ENCODE peak calls at places on chromosomes 12 and 14, in five cellular contexts. One of them, this sample, is unnamed.

GRCh38 chr12:132311201-132311915 is 18.0 kb downstream of the GALNT9 start:
- DNase-seq in NCI-H748 treated with DMSO at 0.1 percent for 48 hours: no peak
- DNase-seq in stimulated activated CD4-positive, alpha-beta T cell treated with anti-CD3 and anti-CD28 coated beads, Interleukin-1b, Interleukin-23, amount 100 ng/mL, for 48 hours: no peak
- DNase-seq in adrenal gland: no peak
- DNase-seq in AG10803: no peak
- DNase-seq in this sample: no peak

GRCh38 chr12:71415336-71416231 is 24.0 kb upstream of the LGR5 start:
- DNase-seq in adrenal gland: peak
- DNase-seq in AG10803: peak
- DNase-seq in NCI-H748 treated with DMSO at 0.1 percent for 48 hours: peak
- DNase-seq in stimulated activated CD4-positive, alpha-beta T cell treated with anti-CD3 and anti-CD28 coated beads, Interleukin-1b, Interleukin-23, amount 100 ng/mL, for 48 hours: no peak
- DNase-seq in this sample: peak

GRCh38 chr12:124392271-124392990 is 97.5 kb downstream of the RFLNA start:
- DNase-seq in stimulated activated CD4-positive, alpha-beta T cell treated with anti-CD3 and anti-CD28 coated beads, Interleukin-1b, Interleukin-23, amount 100 ng/mL, for 48 hours: peak
- DNase-seq in NCI-H748 treated with DMSO at 0.1 percent for 48 hours: no peak
- DNase-seq in adrenal gland: no peak
- DNase-seq in AG10803: no peak
- DNase-seq in this sample: peak

GRCh38 chr14:48751293-48751692 is 834.9 kb downstream of the RPS29 start:
- DNase-seq in stimulated activated CD4-positive, alpha-beta T cell treated with anti-CD3 and anti-CD28 coated beads, Interleukin-1b, Interleukin-23, amount 100 ng/mL, for 48 hours: no peak
- DNase-seq in NCI-H748 treated with DMSO at 0.1 percent for 48 hours: no peak
- DNase-seq in AG10803: no peak
- DNase-seq in adrenal gland: no peak
- DNase-seq in this sample: no peak

GRCh38 chr12:60148109-60148508 is 552.3 kb downstream of the SLC16A7 start:
- DNase-seq in NCI-H748 treated with DMSO at 0.1 percent for 48 hours: no peak
- DNase-seq in adrenal gland: no peak
- DNase-seq in AG10803: peak
- DNase-seq in stimulated activated CD4-positive, alpha-beta T cell treated with anti-CD3 and anti-CD28 coated beads, Interleukin-1b, Interleukin-23, amount 100 ng/mL, for 48 hours: no peak
- DNase-seq in this sample: peak

GRCh38 chr12:119183942-119184695 is 5.4 kb downstream of the HSPB8 start:
- DNase-seq in NCI-H748 treated with DMSO at 0.1 percent for 48 hours: no peak
- DNase-seq in AG10803: no peak
- DNase-seq in stimulated activated CD4-positive, alpha-beta T cell treated with anti-CD3 and anti-CD28 coated beads, Interleukin-1b, Interleukin-23, amount 100 ng/mL, for 48 hours: no peak
- DNase-seq in adrenal gland: no peak
- DNase-seq in this sample: no peak

GRCh38 chr12:11822071-11822818 is 172.8 kb downstream of the ETV6 start:
- DNase-seq in NCI-H748 treated with DMSO at 0.1 percent for 48 hours: no peak
- DNase-seq in adrenal gland: peak
- DNase-seq in stimulated activated CD4-positive, alpha-beta T cell treated with anti-CD3 and anti-CD28 coated beads, Interleukin-1b, Interleukin-23, amount 100 ng/mL, for 48 hours: peak
- DNase-seq in AG10803: peak
- DNase-seq in this sample: peak

GRCh38 chr12:32993404-32993803 is 96.8 kb upstream of the PKP2 start:
- DNase-seq in AG10803: no peak
- DNase-seq in adrenal gland: no peak
- DNase-seq in NCI-H748 treated with DMSO at 0.1 percent for 48 hours: no peak
- DNase-seq in stimulated activated CD4-positive, alpha-beta T cell treated with anti-CD3 and anti-CD28 coated beads, Interleukin-1b, Interleukin-23, amount 100 ng/mL, for 48 hours: no peak
- DNase-seq in this sample: no peak

GRCh38 chr14:105419305-105420091 is at the start of gene MTA1:
- DNase-seq in adrenal gland: peak
- DNase-seq in stimulated activated CD4-positive, alpha-beta T cell treated with anti-CD3 and anti-CD28 coated beads, Interleukin-1b, Interleukin-23, amount 100 ng/mL, for 48 hours: no peak
- DNase-seq in AG10803: peak
- DNase-seq in NCI-H748 treated with DMSO at 0.1 percent for 48 hours: no peak
- DNase-seq in this sample: peak

GRCh38 chr12:52148541-52149181 is 43.2 kb downstream of the KRT80 start:
- DNase-seq in AG10803: no peak
- DNase-seq in NCI-H748 treated with DMSO at 0.1 percent for 48 hours: no peak
- DNase-seq in stimulated activated CD4-positive, alpha-beta T cell treated with anti-CD3 and anti-CD28 coated beads, Interleukin-1b, Interleukin-23, amount 100 ng/mL, for 48 hours: no peak
- DNase-seq in adrenal gland: no peak
- DNase-seq in this sample: no peak

GRCh38 chr14:22994762-22995275 is 12.5 kb upstream of the AJUBA start:
- DNase-seq in NCI-H748 treated with DMSO at 0.1 percent for 48 hours: no peak
- DNase-seq in stimulated activated CD4-positive, alpha-beta T cell treated with anti-CD3 and anti-CD28 coated beads, Interleukin-1b, Interleukin-23, amount 100 ng/mL, for 48 hours: peak
- DNase-seq in AG10803: peak
- DNase-seq in adrenal gland: peak
- DNase-seq in this sample: peak

GRCh38 chr12:68240975-68241374 is 12.4 kb downstream of the IL22 start:
- DNase-seq in AG10803: peak
- DNase-seq in stimulated activated CD4-positive, alpha-beta T cell treated with anti-CD3 and anti-CD28 coated beads, Interleukin-1b, Interleukin-23, amount 100 ng/mL, for 48 hours: peak
- DNase-seq in NCI-H748 treated with DMSO at 0.1 percent for 48 hours: no peak
- DNase-seq in adrenal gland: peak
- DNase-seq in this sample: peak

GRCh38 chr14:74571901-74572828 is 39.9 kb downstream of the LTBP2 start:
- DNase-seq in NCI-H748 treated with DMSO at 0.1 percent for 48 hours: no peak
- DNase-seq in adrenal gland: peak
- DNase-seq in stimulated activated CD4-positive, alpha-beta T cell treated with anti-CD3 and anti-CD28 coated beads, Interleukin-1b, Interleukin-23, amount 100 ng/mL, for 48 hours: peak
- DNase-seq in AG10803: peak
- DNase-seq in this sample: peak

GRCh38 chr14:82009076-82009475 is 475.4 kb upstream of the SEL1L start:
- DNase-seq in NCI-H748 treated with DMSO at 0.1 percent for 48 hours: no peak
- DNase-seq in stimulated activated CD4-positive, alpha-beta T cell treated with anti-CD3 and anti-CD28 coated beads, Interleukin-1b, Interleukin-23, amount 100 ng/mL, for 48 hours: no peak
- DNase-seq in adrenal gland: peak
- DNase-seq in AG10803: no peak
- DNase-seq in this sample: no peak

GRCh38 chr12:50102186-50102585 is 1.6 kb upstream of the GPD1 start:
- DNase-seq in stimulated activated CD4-positive, alpha-beta T cell treated with anti-CD3 and anti-CD28 coated beads, Interleukin-1b, Interleukin-23, amount 100 ng/mL, for 48 hours: no peak
- DNase-seq in adrenal gland: no peak
- DNase-seq in NCI-H748 treated with DMSO at 0.1 percent for 48 hours: no peak
- DNase-seq in AG10803: no peak
- DNase-seq in this sample: no peak

GRCh38 chr12:12693111-12693671 is 2.8 kb downstream of the GPR19 start:
- DNase-seq in adrenal gland: no peak
- DNase-seq in AG10803: no peak
- DNase-seq in stimulated activated CD4-positive, alpha-beta T cell treated with anti-CD3 and anti-CD28 coated beads, Interleukin-1b, Interleukin-23, amount 100 ng/mL, for 48 hours: no peak
- DNase-seq in NCI-H748 treated with DMSO at 0.1 percent for 48 hours: no peak
- DNase-seq in this sample: no peak

GRCh38 chr14:78633747-78634146 is 463.6 kb downstream of the NRXN3 start:
- DNase-seq in adrenal gland: no peak
- DNase-seq in AG10803: no peak
- DNase-seq in stimulated activated CD4-positive, alpha-beta T cell treated with anti-CD3 and anti-CD28 coated beads, Interleukin-1b, Interleukin-23, amount 100 ng/mL, for 48 hours: no peak
- DNase-seq in NCI-H748 treated with DMSO at 0.1 percent for 48 hours: no peak
- DNase-seq in this sample: no peak

GRCh38 chr12:26790645-26790994 is 42.4 kb downstream of the ITPR2 start:
- DNase-seq in stimulated activated CD4-positive, alpha-beta T cell treated with anti-CD3 and anti-CD28 coated beads, Interleukin-1b, Interleukin-23, amount 100 ng/mL, for 48 hours: no peak
- DNase-seq in adrenal gland: no peak
- DNase-seq in NCI-H748 treated with DMSO at 0.1 percent for 48 hours: no peak
- DNase-seq in AG10803: no peak
- DNase-seq in this sample: no peak

GRCh38 chr12:30959110-30959710 is 32.7 kb downstream of the TSPAN11 start:
- DNase-seq in stimulated activated CD4-positive, alpha-beta T cell treated with anti-CD3 and anti-CD28 coated beads, Interleukin-1b, Interleukin-23, amount 100 ng/mL, for 48 hours: no peak
- DNase-seq in AG10803: no peak
- DNase-seq in adrenal gland: no peak
- DNase-seq in NCI-H748 treated with DMSO at 0.1 percent for 48 hours: no peak
- DNase-seq in this sample: no peak

GRCh38 chr14:61516125-61516740 is 179.1 kb upstream of the HIF1A start:
- DNase-seq in AG10803: peak
- DNase-seq in adrenal gland: no peak
- DNase-seq in stimulated activated CD4-positive, alpha-beta T cell treated with anti-CD3 and anti-CD28 coated beads, Interleukin-1b, Interleukin-23, amount 100 ng/mL, for 48 hours: no peak
- DNase-seq in NCI-H748 treated with DMSO at 0.1 percent for 48 hours: no peak
- DNase-seq in this sample: no peak

GRCh38 chr14:105484069-105484996 is 2.4 kb upstream of the CRIP1 start:
- DNase-seq in stimulated activated CD4-positive, alpha-beta T cell treated with anti-CD3 and anti-CD28 coated beads, Interleukin-1b, Interleukin-23, amount 100 ng/mL, for 48 hours: no peak
- DNase-seq in AG10803: peak
- DNase-seq in NCI-H748 treated with DMSO at 0.1 percent for 48 hours: no peak
- DNase-seq in adrenal gland: no peak
- DNase-seq in this sample: no peak

GRCh38 chr14:92718659-92719058 is 29.8 kb downstream of the LGMN start:
- DNase-seq in NCI-H748 treated with DMSO at 0.1 percent for 48 hours: no peak
- DNase-seq in stimulated activated CD4-positive, alpha-beta T cell treated with anti-CD3 and anti-CD28 coated beads, Interleukin-1b, Interleukin-23, amount 100 ng/mL, for 48 hours: no peak
- DNase-seq in AG10803: no peak
- DNase-seq in adrenal gland: no peak
- DNase-seq in this sample: peak

GRCh38 chr12:65355461-65355860 is 77.0 kb downstream of the MSRB3 start:
- DNase-seq in AG10803: peak
- DNase-seq in adrenal gland: no peak
- DNase-seq in stimulated activated CD4-positive, alpha-beta T cell treated with anti-CD3 and anti-CD28 coated beads, Interleukin-1b, Interleukin-23, amount 100 ng/mL, for 48 hours: no peak
- DNase-seq in NCI-H748 treated with DMSO at 0.1 percent for 48 hours: no peak
- DNase-seq in this sample: peak

GRCh38 chr14:92408186-92408585 is 85.2 kb downstream of the SLC24A4 start:
- DNase-seq in stimulated activated CD4-positive, alpha-beta T cell treated with anti-CD3 and anti-CD28 coated beads, Interleukin-1b, Interleukin-23, amount 100 ng/mL, for 48 hours: no peak
- DNase-seq in NCI-H748 treated with DMSO at 0.1 percent for 48 hours: peak
- DNase-seq in adrenal gland: no peak
- DNase-seq in AG10803: peak
- DNase-seq in this sample: peak

GRCh38 chr12:104064031-104064841 is at the start of gene HCFC2:
- DNase-seq in AG10803: peak
- DNase-seq in NCI-H748 treated with DMSO at 0.1 percent for 48 hours: peak
- DNase-seq in stimulated activated CD4-positive, alpha-beta T cell treated with anti-CD3 and anti-CD28 coated beads, Interleukin-1b, Interleukin-23, amount 100 ng/mL, for 48 hours: peak
- DNase-seq in adrenal gland: peak
- DNase-seq in this sample: peak

GRCh38 chr12:47943492-47944359 is 19.7 kb upstream of the TMEM106C start:
- DNase-seq in AG10803: no peak
- DNase-seq in adrenal gland: peak
- DNase-seq in NCI-H748 treated with DMSO at 0.1 percent for 48 hours: no peak
- DNase-seq in stimulated activated CD4-positive, alpha-beta T cell treated with anti-CD3 and anti-CD28 coated beads, Interleukin-1b, Interleukin-23, amount 100 ng/mL, for 48 hours: no peak
- DNase-seq in this sample: no peak

GRCh38 chr12:123907726-123908476 is 64.7 kb downstream of the CCDC92 start:
- DNase-seq in AG10803: peak
- DNase-seq in adrenal gland: no peak
- DNase-seq in NCI-H748 treated with DMSO at 0.1 percent for 48 hours: no peak
- DNase-seq in stimulated activated CD4-positive, alpha-beta T cell treated with anti-CD3 and anti-CD28 coated beads, Interleukin-1b, Interleukin-23, amount 100 ng/mL, for 48 hours: no peak
- DNase-seq in this sample: peak

GRCh38 chr12:73629171-73629570 is 908.5 kb upstream of the ATXN7L3B start:
- DNase-seq in AG10803: no peak
- DNase-seq in stimulated activated CD4-positive, alpha-beta T cell treated with anti-CD3 and anti-CD28 coated beads, Interleukin-1b, Interleukin-23, amount 100 ng/mL, for 48 hours: no peak
- DNase-seq in adrenal gland: no peak
- DNase-seq in NCI-H748 treated with DMSO at 0.1 percent for 48 hours: no peak
- DNase-seq in this sample: no peak

GRCh38 chr14:67919259-67919658 is 99.7 kb downstream of the RAD51B start:
- DNase-seq in stimulated activated CD4-positive, alpha-beta T cell treated with anti-CD3 and anti-CD28 coated beads, Interleukin-1b, Interleukin-23, amount 100 ng/mL, for 48 hours: no peak
- DNase-seq in adrenal gland: no peak
- DNase-seq in AG10803: no peak
- DNase-seq in NCI-H748 treated with DMSO at 0.1 percent for 48 hours: no peak
- DNase-seq in this sample: peak

GRCh38 chr12:94988471-94988870 is 15.0 kb downstream of the NDUFA12 start:
- DNase-seq in AG10803: no peak
- DNase-seq in stimulated activated CD4-positive, alpha-beta T cell treated with anti-CD3 and anti-CD28 coated beads, Interleukin-1b, Interleukin-23, amount 100 ng/mL, for 48 hours: no peak
- DNase-seq in adrenal gland: no peak
- DNase-seq in NCI-H748 treated with DMSO at 0.1 percent for 48 hours: no peak
- DNase-seq in this sample: no peak

GRCh38 chr12:68568878-68569569 is 41.7 kb upstream of the RAP1B start:
- DNase-seq in adrenal gland: no peak
- DNase-seq in stimulated activated CD4-positive, alpha-beta T cell treated with anti-CD3 and anti-CD28 coated beads, Interleukin-1b, Interleukin-23, amount 100 ng/mL, for 48 hours: no peak
- DNase-seq in NCI-H748 treated with DMSO at 0.1 percent for 48 hours: no peak
- DNase-seq in AG10803: no peak
- DNase-seq in this sample: no peak

GRCh38 chr12:66491812-66492361 is 187.0 kb downstream of the GRIP1 start:
- DNase-seq in AG10803: peak
- DNase-seq in adrenal gland: no peak
- DNase-seq in NCI-H748 treated with DMSO at 0.1 percent for 48 hours: no peak
- DNase-seq in stimulated activated CD4-positive, alpha-beta T cell treated with anti-CD3 and anti-CD28 coated beads, Interleukin-1b, Interleukin-23, amount 100 ng/mL, for 48 hours: no peak
- DNase-seq in this sample: no peak

GRCh38 chr14:105502446-105503295 is 11.6 kb downstream of the TEDC1 start:
- DNase-seq in adrenal gland: no peak
- DNase-seq in AG10803: no peak
- DNase-seq in NCI-H748 treated with DMSO at 0.1 percent for 48 hours: no peak
- DNase-seq in stimulated activated CD4-positive, alpha-beta T cell treated with anti-CD3 and anti-CD28 coated beads, Interleukin-1b, Interleukin-23, amount 100 ng/mL, for 48 hours: no peak
- DNase-seq in this sample: no peak

GRCh38 chr12:132847363-132848356 is 19.0 kb upstream of the GOLGA3 start:
- DNase-seq in adrenal gland: no peak
- DNase-seq in AG10803: no peak
- DNase-seq in NCI-H748 treated with DMSO at 0.1 percent for 48 hours: no peak
- DNase-seq in stimulated activated CD4-positive, alpha-beta T cell treated with anti-CD3 and anti-CD28 coated beads, Interleukin-1b, Interleukin-23, amount 100 ng/mL, for 48 hours: no peak
- DNase-seq in this sample: no peak

GRCh38 chr12:89709994-89710872 is 1.6 kb upstream of the ATP2B1 start:
- DNase-seq in NCI-H748 treated with DMSO at 0.1 percent for 48 hours: no peak
- DNase-seq in stimulated activated CD4-positive, alpha-beta T cell treated with anti-CD3 and anti-CD28 coated beads, Interleukin-1b, Interleukin-23, amount 100 ng/mL, for 48 hours: peak
- DNase-seq in AG10803: peak
- DNase-seq in adrenal gland: peak
- DNase-seq in this sample: peak

GRCh38 chr14:63504628-63505027 is 38.5 kb downstream of the PPP2R5E start:
- DNase-seq in adrenal gland: no peak
- DNase-seq in AG10803: peak
- DNase-seq in stimulated activated CD4-positive, alpha-beta T cell treated with anti-CD3 and anti-CD28 coated beads, Interleukin-1b, Interleukin-23, amount 100 ng/mL, for 48 hours: no peak
- DNase-seq in NCI-H748 treated with DMSO at 0.1 percent for 48 hours: no peak
- DNase-seq in this sample: peak

GRCh38 chr14:96626916-96627315 is 124.7 kb downstream of the PAPOLA start:
- DNase-seq in stimulated activated CD4-positive, alpha-beta T cell treated with anti-CD3 and anti-CD28 coated beads, Interleukin-1b, Interleukin-23, amount 100 ng/mL, for 48 hours: peak
- DNase-seq in adrenal gland: no peak
- DNase-seq in AG10803: no peak
- DNase-seq in NCI-H748 treated with DMSO at 0.1 percent for 48 hours: no peak
- DNase-seq in this sample: no peak

GRCh38 chr12:46459111-46459510 is 86.5 kb upstream of the SLC38A2 start:
- DNase-seq in stimulated activated CD4-positive, alpha-beta T cell treated with anti-CD3 and anti-CD28 coated beads, Interleukin-1b, Interleukin-23, amount 100 ng/mL, for 48 hours: peak
- DNase-seq in adrenal gland: no peak
- DNase-seq in AG10803: peak
- DNase-seq in NCI-H748 treated with DMSO at 0.1 percent for 48 hours: no peak
- DNase-seq in this sample: peak